ENCODE peak calls at places on chromosomes 4 and X, in seven cellular contexts. O, C, W, J, P, U and N are unnamed samples.

GRCh38 chr4:88957570-88957969 is 99.4 kb downstream of the FAM13A start:
- DNase-seq in J (no peak), O (no peak), W (no peak), C (no peak), P (no peak), U (no peak), N (no peak)

GRCh38 chrX:45472968-45473367 is 272.3 kb upstream of the DIPK2B start:
- DNase-seq in U (no peak), W (no peak), J (no peak), O (no peak), P (no peak), C (peak; percentile 6), N (no peak)

GRCh38 chr4:172887959-172888358 is 280.7 kb upstream of the GALNT7 start:
- DNase-seq in W (no peak), U (no peak), O (no peak), C (no peak), J (no peak), P (no peak), N (no peak)

GRCh38 chrX:19616959-19617358 is 101.7 kb upstream of the MAP3K15 start:
- DNase-seq in W (no peak), U (no peak), P (no peak), J (no peak), C (no peak), O (no peak), N (no peak)

GRCh38 chr4:183430317-183430986 is 14.0 kb upstream of the CDKN2AIP start:
- DNase-seq in U (no peak), P (no peak), W (no peak), O (peak; percentile 47), C (peak; percentile 27), J (no peak), N (no peak)

GRCh38 chr4:156251373-156252065 is 297.9 kb upstream of the CTSO start:
- DNase-seq in C (no peak), O (no peak), U (no peak), P (no peak), J (no peak), W (no peak), N (no peak)

GRCh38 chr4:80156410-80156809 is 40.9 kb upstream of the PRDM8 start:
- DNase-seq in P (no peak), U (no peak), W (no peak), C (no peak), J (no peak), O (no peak), N (no peak)

GRCh38 chr4:12889054-12889453 is 595.1 kb downstream of the RAB28 start:
- DNase-seq in W (no peak), P (no peak), U (peak; percentile 14), J (no peak), C (peak; percentile 92), O (no peak), N (peak; percentile 7)

DNA sequence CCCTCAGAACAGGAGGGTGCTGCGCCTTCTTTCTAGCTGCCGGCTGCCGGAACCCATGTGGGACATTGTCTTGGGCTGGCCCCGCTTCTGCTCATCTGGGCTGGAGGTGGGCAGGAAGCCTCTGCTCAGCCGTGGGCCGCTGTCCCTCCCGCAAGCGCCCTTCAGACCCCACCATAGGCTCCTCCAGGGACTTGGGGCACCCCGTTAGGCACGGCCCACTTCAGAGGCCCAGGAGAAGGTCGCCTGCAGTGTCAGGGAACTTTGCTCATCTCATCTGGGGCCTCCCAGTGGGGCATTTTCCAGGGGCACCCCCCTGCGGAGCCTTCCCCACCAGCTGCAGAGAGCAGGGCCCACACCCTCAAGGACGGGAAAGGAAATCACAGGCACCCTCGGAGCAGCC is 32.9 kb downstream of the DOK7 start:
- DNase-seq in P (no peak), W (no peak), U (no peak), C (no peak), J (no peak), O (no peak), N (no peak)
- H3K27me3 ChIP-seq in P (no peaks in the 10 kb centered on the region), W (no peaks in the 10 kb centered on the region), U (peaks cover 59% of the 10 kb centered on the region), C (peaks cover 19% of the 10 kb centered on the region), J (no peaks in the 10 kb centered on the region), O (no peaks in the 10 kb centered on the region), N (peaks cover 22% of the 10 kb centered on the region)

GRCh38 chrX:107450823-107451509 is 1.5 kb downstream of the FRMPD3 start:
- DNase-seq in U (no peak), C (no peak), W (peak; percentile 87), P (no peak), O (no peak), J (no peak), N (no peak)

GRCh38 chrX:107447642-107448041 is 1.8 kb upstream of the FRMPD3 start:
- DNase-seq in C (no peak), J (no peak), P (no peak), U (no peak), W (no peak), O (no peak), N (no peak)

GRCh38 chrX:107448625-107449468 is 605 bp upstream of the FRMPD3 start:
- DNase-seq in U (no peak), O (no peak), W (peak; percentile 72), P (no peak), J (no peak), C (no peak), N (no peak)

GRCh38 chrX:107451754-107452153 is 2.3 kb downstream of the FRMPD3 start:
- DNase-seq in U (no peak), P (no peak), O (no peak), C (no peak), J (no peak), W (peak; percentile 67), N (no peak)

DNA sequence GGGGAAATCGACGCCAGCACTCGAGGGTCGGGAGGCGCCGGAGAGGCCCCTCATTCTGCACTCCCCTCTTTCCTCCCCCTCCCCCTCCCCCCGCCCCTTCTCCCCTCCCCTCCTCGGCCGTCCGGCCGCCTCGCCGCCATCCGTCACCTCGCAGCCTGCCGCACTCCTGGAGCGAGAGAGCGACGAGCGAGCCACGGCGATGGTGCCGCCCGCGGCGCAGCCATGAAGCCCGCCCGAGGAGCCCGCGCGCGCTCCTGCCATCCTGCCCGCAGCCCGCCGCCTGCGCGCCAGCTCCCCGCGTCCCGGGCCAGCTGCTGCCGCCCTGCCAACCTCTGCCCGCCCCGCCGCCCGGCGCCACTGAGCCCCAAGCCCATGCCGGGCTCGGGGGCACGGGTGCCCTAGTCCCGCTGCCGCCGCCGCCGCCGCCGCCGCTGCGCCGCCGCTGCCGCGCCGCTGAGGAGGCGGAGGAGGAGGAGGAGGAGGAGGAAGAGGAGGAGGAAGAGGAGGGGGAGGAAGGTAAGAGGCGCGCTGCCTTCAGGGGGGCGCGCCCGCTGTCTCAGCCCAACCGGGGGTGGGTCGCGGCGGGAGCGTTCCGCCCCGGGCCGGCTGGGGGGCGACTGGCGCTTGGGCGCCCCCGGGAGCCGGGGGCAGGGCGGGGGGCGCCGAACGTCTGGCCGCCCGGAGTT is at the start of gene FRMPD3:
- DNase-seq in P (no peak), C (no peak), W (peak; percentile 72), O (no peak), U (no peak), J (peak; percentile 44), N (no peak)
- H3K4me3 ChIP-seq in P (peak within 1 kb of the TSS; percentile 74), C (peak within 1 kb of the TSS; percentile 51), W (peak within 1 kb of the TSS; percentile 71), O (no peak within 1 kb of the TSS), U (peak within 1 kb of the TSS; percentile 23), J (peak within 1 kb of the TSS; percentile 7), N (peak within 1 kb of the TSS; percentile 28)

GRCh38 chrX:153902388-153902787 is 2.1 kb upstream of the AVPR2 start:
- DNase-seq in P (no peak), C (no peak), J (no peak), U (no peak), W (no peak), O (no peak), N (no peak)

GRCh38 chrX:153903238-153903980 is 1.1 kb upstream of the AVPR2 start:
- DNase-seq in P (no peak), J (peak; percentile 71), O (no peak), C (no peak), U (peak; percentile 5), W (peak; percentile 50), N (peak; percentile 46)

GRCh38 chrX:153901753-153902140 is 2.7 kb upstream of the AVPR2 start:
- DNase-seq in U (no peak), C (no peak), J (no peak), O (no peak), W (no peak), P (no peak), N (no peak)

GRCh38 chrX:153897899-153898298 is 6.6 kb upstream of the AVPR2 start:
- DNase-seq in J (no peak), W (no peak), O (no peak), U (no peak), P (no peak), C (no peak), N (no peak)

DNA sequence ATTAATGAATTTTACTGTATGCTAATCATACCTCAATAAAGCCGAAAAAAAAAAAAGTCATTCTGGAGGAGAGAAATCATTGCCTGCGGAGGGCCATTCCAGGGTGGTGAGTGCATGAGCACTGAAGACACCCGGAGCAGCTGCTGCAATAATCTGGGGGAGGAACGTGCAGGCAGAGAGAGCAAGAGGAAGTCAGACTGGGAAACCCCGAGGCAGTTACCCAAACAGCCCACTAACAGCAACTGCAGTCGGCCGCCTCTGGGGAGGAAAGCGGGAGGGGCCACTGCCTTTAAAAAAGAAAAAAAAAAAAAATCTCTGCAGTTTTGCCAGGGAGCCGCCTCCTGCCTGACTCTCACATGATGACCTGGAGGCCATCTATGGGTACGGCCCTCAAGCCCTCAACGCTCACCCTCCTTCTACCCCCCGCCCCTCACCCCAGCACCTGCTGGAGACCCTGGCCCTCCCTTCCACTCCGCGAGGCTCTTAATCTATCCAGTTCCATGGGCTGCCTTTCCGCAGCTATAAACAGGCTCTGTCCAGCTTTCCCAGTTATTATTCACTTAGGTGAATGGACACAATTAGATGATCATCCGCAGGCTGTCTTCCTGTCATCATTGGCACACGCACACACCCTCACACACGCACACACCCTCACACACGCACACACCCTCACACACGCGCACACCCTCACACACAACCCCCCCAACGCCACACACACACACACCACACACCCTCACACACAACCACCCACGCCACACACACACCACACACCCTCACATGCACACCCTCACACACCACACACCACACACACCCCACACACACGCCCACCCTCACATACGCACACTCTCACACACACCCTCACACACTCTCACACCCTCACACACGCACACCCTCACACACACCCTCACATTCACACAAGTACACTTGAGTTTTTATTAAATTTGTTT is 3.4 kb upstream of the AVPR2 start:
- DNase-seq in W (peak; percentile 62), J (peak; percentile 79), P (peak; percentile 79), O (peak; percentile 73), C (peak; percentile 91), U (peak; percentile 28), N (peak; percentile 54)
- H3K27ac ChIP-seq in W (no peak overlapping the region), J (no peak overlapping the region), P (peak overlapping the region; percentile 16), O (no peak overlapping the region), C (peak overlapping the region; percentile 60), U (no peak overlapping the region), N (peak overlapping the region; percentile 15)

GRCh38 chr4:108163352-108163751 is 5.4 kb downstream of the LEF1 start:
- DNase-seq in U (no peak), C (no peak), W (no peak), J (no peak), P (no peak), O (no peak), N (no peak)

GRCh38 chr4:108166441-108167315 is 2.1 kb downstream of the LEF1 start:
- DNase-seq in U (no peak), W (no peak), P (no peak), C (peak; percentile 50), J (peak; percentile 78), O (peak; percentile 57), N (no peak)

GRCh38 chr4:108168213-108168671 is 490 bp downstream of the LEF1 start:
- DNase-seq in P (no peak), J (no peak), W (no peak), C (peak; percentile 73), O (peak; percentile 48), U (no peak), N (no peak)

GRCh38 chr4:108165601-108166000 is 3.1 kb downstream of the LEF1 start:
- DNase-seq in J (no peak), W (no peak), U (no peak), P (no peak), C (no peak), O (peak; percentile 46), N (no peak)

DNA sequence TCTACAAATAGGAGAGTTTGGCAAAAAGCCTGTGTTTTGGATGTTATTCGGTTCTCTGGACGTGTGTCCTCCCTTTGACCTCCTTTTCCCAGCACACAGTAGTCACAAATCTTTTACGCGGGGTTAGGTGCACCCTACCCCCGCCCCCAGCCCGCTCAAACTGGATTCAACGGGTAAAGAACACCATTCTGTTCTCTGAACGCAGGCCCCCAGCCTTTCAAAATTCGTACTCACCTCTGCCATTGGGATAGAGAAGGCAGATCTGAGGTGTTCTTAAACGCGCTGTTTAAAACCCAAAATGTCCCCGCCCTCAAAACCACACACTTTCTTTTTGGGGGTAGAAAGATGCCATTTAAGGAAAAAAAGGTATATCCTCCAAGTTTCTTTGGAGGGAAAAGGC is 2.7 kb downstream of the LEF1 start:
- DNase-seq in W (no peak), O (peak; percentile 63), P (no peak), U (no peak), J (no peak), C (no peak), N (no peak)
- H3K27me3 ChIP-seq in W (no peaks in the 10 kb centered on the region), O (peaks cover 11% of the 10 kb centered on the region), P (no peaks in the 10 kb centered on the region), U (peaks cover 75% of the 10 kb centered on the region), J (peaks cover 72% of the 10 kb centered on the region), C (peaks cover 28% of the 10 kb centered on the region), N (peaks cover 9% of the 10 kb centered on the region)